ENCODE peak calls at places on chromosomes 11 and 22, in six cellular contexts. H is hepatocyte; B is PC-3; X is CD8-positive, alpha-beta memory T cell; K is neuronal stem cell; V is naive thymus-derived CD4-positive, alpha-beta T cell. Q is an unnamed sample. For H3K36me3, the result is how much of the 10 kb centered on the place peaks cover.

GRCh38 chr11:108871152-108871551 is 206.3 kb downstream of the DDX10 start:
- DNase-seq in H (peak), B (peak), X (no peak), K (no peak), V (peak), Q (no peak)

GRCh38 chr11:55895216-55895615 is 12.1 kb downstream of the TRIM51 start:
- DNase-seq in H (no peak), B (no peak), X (no peak), K (no peak), V (no peak), Q (no peak)

GRCh38 chr11:129639300-129639699 is 176.3 kb upstream of the TMEM45B start:
- DNase-seq in H (peak), B (peak), X (no peak), K (no peak), V (no peak), Q (no peak)

GRCh38 chr22:28976588-28976987 is 85.0 kb downstream of the C22orf31 start:
- DNase-seq in H (no peak), B (peak), X (no peak), K (no peak), V (no peak), Q (no peak)

GRCh38 chr22:32823024-32823730 is 21.7 kb downstream of the TIMP3 start:
- DNase-seq in H (peak), B (peak), X (no peak), K (no peak), V (no peak), Q (no peak)

GRCh38 chr11:57325735-57326048 is 940 bp upstream of the TNKS1BP1 start:
- DNase-seq in H (peak), B (no peak), X (no peak), K (no peak), V (no peak), Q (no peak)

GRCh38 chr11:75536786-75537629 is 11.3 kb upstream of the GDPD5 start:
- DNase-seq in H (no peak), B (peak), X (peak), K (no peak), V (no peak), Q (peak)

GRCh38 chr11:71300187-71300586 is 47.8 kb upstream of the SHANK2 start:
- DNase-seq in H (no peak), B (no peak), X (no peak), K (no peak), V (no peak), Q (no peak)

GRCh38 chr11:26017903-26018750 is 313.8 kb upstream of the ANO3 start:
- DNase-seq in H (no peak), B (no peak), X (no peak), K (no peak), V (no peak), Q (no peak)

GRCh38 chr11:340539-341512 is 20.2 kb upstream of the IFITM3 start:
- DNase-seq in H (no peak), B (no peak), X (no peak), K (no peak), V (no peak), Q (no peak)

GRCh38 chr22:45881524-45881875 is 95.5 kb downstream of the WNT7B start:
- DNase-seq in H (no peak), B (no peak), X (no peak), K (no peak), V (no peak), Q (no peak)

GRCh38 chr22:27747396-27748256 is 53.9 kb downstream of the MN1 start:
- DNase-seq in H (no peak), B (no peak), X (no peak), K (no peak), V (no peak), Q (no peak)

GRCh38 chr11:71491531-71492329 is 35.3 kb upstream of the KRTAP5-7 start:
- DNase-seq in H (no peak), B (no peak), X (no peak), K (no peak), V (no peak), Q (no peak)

GRCh38 chr11:128375941-128376340 is 211.4 kb downstream of the ETS1 start:
- DNase-seq in H (no peak), B (peak), X (no peak), K (no peak), V (no peak), Q (no peak)

GRCh38 chr22:39498368-39498767 is 3.7 kb upstream of the MIEF1 start:
- DNase-seq in H (no peak), B (no peak), X (no peak), K (no peak), V (no peak), Q (no peak)

GRCh38 chr11:126175261-126175885 is 36.1 kb downstream of the RPUSD4 start:
- DNase-seq in H (no peak), B (no peak), X (no peak), K (no peak), V (no peak), Q (no peak)

GRCh38 chr11:19241260-19242183 is 777 bp upstream of the E2F8 start:
- DNase-seq in H (peak), B (peak), X (no peak), K (peak), V (no peak), Q (peak)

GRCh38 chr22:50136431-50137047 is 34.0 kb upstream of the PANX2 start:
- DNase-seq in H (no peak), B (no peak), X (no peak), K (no peak), V (no peak), Q (no peak)

GRCh38 chr22:24697671-24698082 is 76.8 kb downstream of the PIWIL3 start:
- DNase-seq in H (no peak), B (no peak), X (no peak), K (no peak), V (no peak), Q (no peak)

GRCh38 chr22:42074153-42074750 is at the start of gene PHETA2:
- DNase-seq in H (peak), B (no peak), X (peak), K (no peak), V (peak), Q (peak)

GRCh38 chr22:44895296-44896055 is 114.3 kb downstream of the PHF21B start:
- DNase-seq in H (no peak), B (no peak), X (no peak), K (no peak), V (no peak), Q (no peak)

GRCh38 chr11:44955019-44955738 is 4.5 kb upstream of the TP53I11 start:
- DNase-seq in H (peak), B (peak), X (no peak), K (no peak), V (no peak), Q (no peak)

GRCh38 chr11:121479355-121479754 is 26.6 kb upstream of the SORL1-AS1 start:
- DNase-seq in H (no peak), B (no peak), X (no peak), K (no peak), V (no peak), Q (no peak)

GRCh38 chr22:38766076-38766777 is 10.4 kb upstream of the SUN2 start:
- DNase-seq in H (peak), B (peak), X (peak), K (no peak), V (peak), Q (no peak)

GRCh38 chr22:43326342-43326825 is 16.8 kb downstream of the SCUBE1 start:
- DNase-seq in H (no peak), B (no peak), X (no peak), K (peak), V (no peak), Q (no peak)

GRCh38 chr11:119536801-119537200 is 113.8 kb upstream of the THY1 start:
- DNase-seq in H (no peak), B (no peak), X (no peak), K (no peak), V (no peak), Q (no peak)

GRCh38 chr22:28103596-28103995 is 184.5 kb upstream of the PITPNB start:
- DNase-seq in H (no peak), B (no peak), X (no peak), K (no peak), V (no peak), Q (no peak)

GRCh38 chr22:39543095-39543494 is 10.5 kb upstream of the RPS19BP1 start:
- DNase-seq in H (peak), B (peak), X (no peak), K (no peak), V (peak), Q (no peak)

GRCh38 chr11:114091791-114092397 is 32.4 kb downstream of the ZBTB16 start:
- DNase-seq in H (no peak), B (no peak), X (no peak), K (peak), V (no peak), Q (no peak)

GRCh38 chr11:62025429-62026105 is 58.1 kb upstream of the FTH1 start:
- DNase-seq in H (peak), B (peak), X (peak), K (no peak), V (peak), Q (peak)
- H3K4me3 ChIP-seq in H (no peak), B (peak), X (peak), K (no peak), V (peak), Q (no peak)

GRCh38 chr11:68169442-68169841 is 43.7 kb downstream of the KMT5B start:
- DNase-seq in H (no peak), B (no peak), X (no peak), K (no peak), V (no peak), Q (no peak)

GRCh38 chr11:68165601-68166000 is 44.4 kb upstream of the CHKA start:
- DNase-seq in H (no peak), B (no peak), X (no peak), K (no peak), V (no peak), Q (no peak)

GRCh38 chr11:68168694-68169093 is 44.4 kb downstream of the KMT5B start:
- DNase-seq in H (no peak), B (no peak), X (no peak), K (no peak), V (no peak), Q (no peak)

GRCh38 chr11:68166969-68167368 is 45.8 kb upstream of the CHKA start:
- DNase-seq in H (no peak), B (no peak), X (no peak), K (no peak), V (no peak), Q (no peak)

DNA sequence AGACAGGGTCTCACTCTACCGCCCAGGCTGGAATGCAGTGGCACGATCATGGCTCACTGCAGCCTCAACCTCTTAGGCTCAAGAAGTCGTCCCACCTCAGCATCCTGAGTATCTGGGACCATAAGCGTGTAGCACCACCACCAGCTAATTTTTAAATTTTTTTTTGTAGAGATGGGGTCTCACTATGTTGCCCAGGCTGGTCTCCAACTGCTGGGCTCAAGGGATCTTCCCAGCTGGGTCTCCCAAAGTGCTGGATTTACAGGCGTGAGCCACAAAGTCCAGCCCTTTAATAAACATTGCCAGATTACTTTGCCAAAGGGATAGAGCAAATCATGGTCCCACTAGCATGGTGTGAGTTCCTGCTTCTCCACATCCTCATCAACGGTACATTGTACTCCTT is 45.6 kb downstream of the KMT5B start:
- DNase-seq in H (no peak), B (no peak), X (no peak), K (no peak), V (no peak), Q (no peak)
- H3K36me3 ChIP-seq in H (under half), B (under half), X (under half), K (half or more), V (half or more), Q (under half)

GRCh38 chr11:76666830-76667229 is 3.7 kb downstream of the LRRC32 start:
- DNase-seq in H (no peak), B (no peak), X (no peak), K (no peak), V (no peak), Q (no peak)

GRCh38 chr11:76666408-76666807 is 4.1 kb downstream of the LRRC32 start:
- DNase-seq in H (no peak), B (no peak), X (no peak), K (no peak), V (no peak), Q (peak)

GRCh38 chr11:76668362-76669155 is 2.0 kb downstream of the LRRC32 start:
- DNase-seq in H (no peak), B (no peak), X (no peak), K (no peak), V (no peak), Q (no peak)

GRCh38 chr11:76667856-76668255 is 2.7 kb downstream of the LRRC32 start:
- DNase-seq in H (no peak), B (no peak), X (no peak), K (no peak), V (no peak), Q (no peak)

GRCh38 chr11:76667271-76667818 is 3.2 kb downstream of the LRRC32 start:
- DNase-seq in H (no peak), B (no peak), X (no peak), K (no peak), V (no peak), Q (no peak)
- H3K4me3 ChIP-seq in H (no peak), B (no peak), X (no peak), K (no peak), V (no peak), Q (no peak)

GRCh38 chr11:65578134-65578533 is 2.3 kb downstream of the EHBP1L1 start:
- DNase-seq in H (no peak), B (no peak), X (no peak), K (no peak), V (no peak), Q (no peak)
- H3K36me3 ChIP-seq in H (under half), B (under half), X (under half), K (under half), V (under half), Q (under half)

DNA sequence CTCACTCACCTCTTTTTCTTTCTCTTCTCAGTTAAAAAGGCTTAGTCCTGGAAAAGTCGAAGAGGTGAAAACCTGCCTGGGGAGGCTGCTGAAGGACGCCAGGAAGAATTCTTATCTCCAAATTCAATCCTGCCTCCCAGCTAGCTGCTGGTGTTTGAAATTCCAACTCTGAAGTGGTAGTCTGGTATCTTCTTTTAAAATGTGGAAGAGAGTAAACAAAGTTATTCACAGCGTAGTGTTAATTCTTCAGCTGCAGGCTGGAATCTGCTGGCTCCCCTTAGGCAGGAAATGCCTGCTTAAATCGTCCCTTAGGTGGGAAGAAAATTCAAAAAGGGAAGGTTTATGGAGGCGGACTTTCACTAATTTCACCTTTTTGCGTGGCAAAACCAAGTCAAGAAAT is 439.0 kb upstream of the CCDC90B start:
- DNase-seq in H (no peak), B (no peak), X (no peak), K (no peak), V (no peak), Q (no peak)
- H3K4me3 ChIP-seq in H (no peak), B (no peak), X (no peak), K (no peak), V (no peak), Q (peak)

DNA sequence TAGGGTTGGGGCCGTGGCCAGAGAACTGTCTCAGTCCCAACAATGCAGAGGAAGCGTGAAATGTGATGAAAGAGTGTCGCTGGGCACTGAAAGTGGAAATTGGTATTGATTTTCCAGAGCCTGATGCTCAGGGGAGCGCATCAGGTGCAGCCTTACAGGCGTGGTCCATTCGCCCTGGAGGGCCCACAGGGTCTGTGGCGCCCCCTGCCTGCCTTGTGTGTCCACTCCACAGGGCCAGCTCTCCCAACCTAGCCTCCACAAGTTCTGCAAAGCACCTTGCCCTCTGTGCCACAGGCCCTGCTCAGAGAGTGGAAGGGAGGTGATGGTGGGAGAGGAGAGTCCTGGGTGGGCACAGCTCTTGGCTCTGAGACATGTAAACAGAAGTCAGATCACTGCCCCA is 54.9 kb upstream of the LMO1 start:
- DNase-seq in H (no peak), B (no peak), X (no peak), K (no peak), V (no peak), Q (no peak)
- H3K36me3 ChIP-seq in H (under half), B (under half), X (under half), K (under half), V (under half), Q (under half)

GRCh38 chr11:32790916-32791315 is 3.5 kb downstream of the CCDC73 start:
- DNase-seq in H (no peak), B (peak), X (no peak), K (no peak), V (no peak), Q (no peak)

GRCh38 chr11:32794439-32794838 is at the start of gene CCDC73:
- DNase-seq in H (no peak), B (no peak), X (no peak), K (no peak), V (no peak), Q (no peak)

GRCh38 chr11:32796425-32796824 is 2.0 kb upstream of the CCDC73 start:
- DNase-seq in H (no peak), B (peak), X (no peak), K (no peak), V (no peak), Q (no peak)

GRCh38 chr11:32792948-32793475 is 1.4 kb downstream of the CCDC73 start:
- DNase-seq in H (peak), B (peak), X (peak), K (peak), V (peak), Q (no peak)

DNA sequence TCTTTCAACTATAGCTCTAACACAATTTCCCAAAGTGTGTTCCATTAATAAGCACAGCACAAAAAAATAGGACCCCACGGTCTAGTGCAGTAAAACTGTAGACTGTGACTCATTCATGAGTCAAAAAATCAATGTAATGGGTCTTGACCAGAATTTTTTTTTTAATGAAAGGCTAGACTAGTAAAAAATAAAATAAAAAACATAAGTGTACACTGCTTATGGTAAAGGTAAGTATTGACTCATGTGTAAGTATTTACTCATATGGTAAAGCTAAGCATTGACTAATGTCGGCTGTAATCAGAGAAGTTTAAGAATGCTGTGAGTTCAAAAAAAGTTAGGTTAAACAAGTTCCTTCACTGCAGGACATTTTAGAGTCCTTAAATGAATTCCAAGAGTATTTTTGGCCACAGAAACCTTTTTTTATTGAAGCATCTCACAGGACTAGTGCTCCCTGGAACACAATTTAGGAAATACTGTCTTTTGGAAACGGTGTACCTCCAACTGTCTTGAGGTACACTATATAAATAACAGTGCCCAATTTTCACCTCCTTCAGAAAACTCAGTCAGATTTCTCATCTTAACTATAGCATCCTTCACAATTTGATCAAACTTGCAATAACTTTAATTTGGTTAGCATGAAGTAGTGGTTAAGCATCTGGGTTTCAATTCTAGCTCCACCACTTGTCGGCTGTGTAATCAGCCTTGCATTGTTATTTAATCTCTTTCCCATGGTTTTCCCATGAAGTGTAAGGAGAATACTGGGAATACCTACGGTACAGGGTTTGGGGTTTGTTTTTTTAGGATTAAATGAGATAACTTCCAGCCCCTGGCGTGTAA is 2.1 kb downstream of the CCDC73 start:
- DNase-seq in H (no peak), B (peak), X (no peak), K (no peak), V (no peak), Q (no peak)
- H3K4me3 ChIP-seq in H (no peak), B (peak), X (no peak), K (no peak), V (no peak), Q (no peak)

GRCh38 chr11:91979775-91980174 is 244.8 kb upstream of the FAT3 start:
- DNase-seq in H (no peak), B (no peak), X (no peak), K (no peak), V (no peak), Q (no peak)
- H3K36me3 ChIP-seq in H (under half), B (under half), X (under half), K (under half), V (under half), Q (under half)

GRCh38 chr11:3946445-3947017 is 91.1 kb downstream of the STIM1 start:
- DNase-seq in H (no peak), B (no peak), X (no peak), K (no peak), V (no peak), Q (no peak)
- H3K4me3 ChIP-seq in H (no peak), B (no peak), X (peak), K (no peak), V (peak), Q (no peak)

Q was measured in GM06990.